ENCODE peak calls at places on chromosomes 2 and 18, in nine cellular contexts. I is transverse colon, J is Karpas-422, D is aorta, H is adrenal gland, S is upper lobe of right lung, G is thoracic aorta, N is mammary epithelial cell, M is IMR-90. V is an unnamed sample.

GRCh38 chr18:32160547-32160946 is 29.3 kb upstream of the MEP1B start:
- DNase-seq in J (no peak), M (no peak), S (no peak), I (peak; percentile 77), N (peak; percentile 23), H (no peak), D (no peak), G (no peak), V (no peak)

GRCh38 chr2:127219716-127220090 is 396 bp downstream of the CYP27C1 start:
- DNase-seq in N (no peak), I (no peak), J (no peak), H (no peak), D (peak; percentile 76), M (no peak), S (no peak), G (no peak), V (no peak)

GRCh38 chr2:121408641-121409040 is 122.0 kb upstream of the RNU4ATAC start:
- DNase-seq in N (no peak), D (no peak), H (no peak), G (no peak), M (peak; percentile 82), I (no peak), J (no peak), S (no peak), V (no peak)

GRCh38 chr2:161402297-161402696 is 13.8 kb upstream of the TBR1 start:
- DNase-seq in D (no peak), M (no peak), S (no peak), N (no peak), H (no peak), I (no peak), G (no peak), J (no peak), V (no peak)

GRCh38 chr18:43422483-43422882 is 145.2 kb upstream of the SYT4 start:
- DNase-seq in J (no peak), D (no peak), S (no peak), M (no peak), N (no peak), I (no peak), G (no peak), H (peak; percentile 47), V (no peak)

GRCh38 chr2:231292472-231293134 is 94.2 kb downstream of the ARMC9 start:
- DNase-seq in I (no peak), M (no peak), S (no peak), H (no peak), J (no peak), N (no peak), D (no peak), G (no peak), V (no peak)

GRCh38 chr2:239236043-239236807 is 164.6 kb downstream of the HDAC4 start:
- DNase-seq in J (no peak), H (no peak), M (no peak), S (no peak), D (no peak), I (no peak), G (no peak), N (no peak), V (no peak)

GRCh38 chr2:241958818-241959545 is 89.5 kb downstream of the RTP5 start:
- DNase-seq in H (no peak), S (no peak), G (no peak), D (no peak), N (no peak), J (no peak), M (no peak), I (no peak), V (peak; percentile 41)

GRCh38 chr2:224638338-224638823 is 53.2 kb upstream of the CUL3 start:
- DNase-seq in J (peak; percentile 44), M (no peak), H (peak; percentile 7), N (no peak), I (peak; percentile 59), G (no peak), D (no peak), S (no peak), V (no peak)

GRCh38 chr2:240615830-240616547 is 9.3 kb upstream of the GPR35 start:
- DNase-seq in M (no peak), I (peak; percentile 5), J (no peak), S (peak; percentile 36), D (peak; percentile 63), H (no peak), N (no peak), G (no peak), V (no peak)

GRCh38 chr2:16722677-16723076 is 57.0 kb upstream of the CYRIA start:
- DNase-seq in M (no peak), G (no peak), N (no peak), I (no peak), J (no peak), S (no peak), H (no peak), D (no peak), V (no peak)

GRCh38 chr18:13335903-13336302 is 117.3 kb downstream of the LDLRAD4 start:
- DNase-seq in J (no peak), D (no peak), N (no peak), M (no peak), G (no peak), I (no peak), S (no peak), H (no peak), V (no peak)

GRCh38 chr18:65922103-65922502 is 171.3 kb downstream of the CDH7 start:
- DNase-seq in H (no peak), G (no peak), N (no peak), J (no peak), M (no peak), I (no peak), S (no peak), D (no peak), V (no peak)

GRCh38 chr2:218659258-218659987 is at the start of the genes BCS1L and ZNF142:
- DNase-seq in D (peak; percentile 97), H (peak; percentile 93), G (peak; percentile 82), J (peak; percentile 98), I (peak; percentile 95), N (peak; percentile 92), M (peak; percentile 76), S (peak; percentile 95), V (peak; percentile 94)

GRCh38 chr2:218659988-218660358 is 490 bp downstream of the BCS1L start:
- DNase-seq in G (no peak), N (no peak), M (no peak), S (no peak), H (no peak), J (no peak), I (no peak), D (no peak), V (no peak)

GRCh38 chr2:218658671-218659257 is 659 bp downstream of the ZNF142 start:
- DNase-seq in J (peak; percentile 80), I (peak; percentile 66), H (peak; percentile 26), N (peak; percentile 66), G (no peak), M (peak; percentile 38), S (no peak), D (no peak), V (no peak)

DNA sequence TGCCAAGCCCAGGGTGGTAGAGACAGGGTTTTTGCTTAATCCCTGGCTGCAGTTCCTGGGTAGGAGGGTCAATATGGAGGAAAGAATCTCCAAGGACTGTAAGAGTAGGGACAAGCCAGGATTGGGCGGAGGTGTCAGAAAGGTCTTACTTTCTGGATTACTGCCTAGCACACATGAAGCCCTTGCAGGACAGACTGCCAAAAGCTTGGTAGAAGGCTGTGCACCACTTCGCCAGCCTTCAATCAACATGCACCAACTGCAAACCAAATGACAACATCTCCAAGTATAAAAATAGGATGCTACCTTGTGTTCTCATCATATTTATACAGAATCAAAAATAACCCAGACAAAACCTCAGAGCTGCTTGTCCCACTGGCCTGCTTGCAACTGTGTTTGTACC is 3.7 kb downstream of the ZNF142 start:
- DNase-seq in I (no peak), G (no peak), N (no peak), D (no peak), H (no peak), S (no peak), M (no peak), J (no peak), V (no peak)
- H3K36me3 ChIP-seq in I (peaks cover 19% of the 10 kb centered on the region), G (peaks cover 30% of the 10 kb centered on the region), N (peaks cover 8% of the 10 kb centered on the region), D (peaks cover 2% of the 10 kb centered on the region), H (no peaks in the 10 kb centered on the region), S (peaks cover 70% of the 10 kb centered on the region), M (peaks cover 23% of the 10 kb centered on the region), J (peaks cover 36% of the 10 kb centered on the region), V (peaks cover 56% of the 10 kb centered on the region)

GRCh38 chr2:191692502-191693115 is 14.7 kb downstream of the NABP1 start:
- DNase-seq in G (no peak), M (no peak), J (no peak), S (no peak), H (no peak), I (no peak), D (no peak), N (no peak), V (no peak)
- H3K4me1 ChIP-seq in G (peaks cover 39% of the 10 kb centered on the region), M (peaks cover 15% of the 10 kb centered on the region), J (no peaks in the 10 kb centered on the region), S (peaks cover 21% of the 10 kb centered on the region), H (peaks cover 10% of the 10 kb centered on the region), I (no peaks in the 10 kb centered on the region), D (peaks cover 2% of the 10 kb centered on the region), N (peaks cover 47% of the 10 kb centered on the region), V (peaks cover 10% of the 10 kb centered on the region)

GRCh38 chr2:233453111-233453915 is 99.0 kb downstream of the DGKD start:
- DNase-seq in H (no peak), S (peak; percentile 37), G (no peak), I (no peak), N (no peak), J (no peak), M (no peak), D (peak; percentile 52), V (peak; percentile 63)

GRCh38 chr2:233453916-233454315 is 99.6 kb downstream of the DGKD start:
- DNase-seq in M (no peak), S (peak; percentile 21), J (no peak), D (peak; percentile 37), G (no peak), N (no peak), H (no peak), I (no peak), V (no peak)

GRCh38 chr2:233455491-233455890 is 101.2 kb downstream of the DGKD start:
- DNase-seq in S (peak; percentile 45), D (peak; percentile 55), G (no peak), J (no peak), I (no peak), H (no peak), M (no peak), N (no peak), V (peak; percentile 37)

GRCh38 chr2:233456111-233456510 is 101.8 kb downstream of the DGKD start:
- DNase-seq in J (no peak), I (no peak), H (no peak), D (peak; percentile 63), S (peak; percentile 20), G (no peak), M (no peak), N (no peak), V (no peak)

GRCh38 chr2:233455006-233455405 is 100.7 kb downstream of the DGKD start:
- DNase-seq in H (no peak), S (peak; percentile 23), J (no peak), D (peak; percentile 53), I (no peak), N (no peak), M (no peak), G (no peak), V (no peak)
- H3K36me3 ChIP-seq in H (no peaks in the 10 kb centered on the region), S (peaks cover 98% of the 10 kb centered on the region), J (no peaks in the 10 kb centered on the region), D (peaks cover 8% of the 10 kb centered on the region), I (peaks cover 51% of the 10 kb centered on the region), N (peaks cover 3% of the 10 kb centered on the region), M (peaks cover 44% of the 10 kb centered on the region), G (peaks cover 84% of the 10 kb centered on the region), V (peaks cover 98% of the 10 kb centered on the region)

DNA sequence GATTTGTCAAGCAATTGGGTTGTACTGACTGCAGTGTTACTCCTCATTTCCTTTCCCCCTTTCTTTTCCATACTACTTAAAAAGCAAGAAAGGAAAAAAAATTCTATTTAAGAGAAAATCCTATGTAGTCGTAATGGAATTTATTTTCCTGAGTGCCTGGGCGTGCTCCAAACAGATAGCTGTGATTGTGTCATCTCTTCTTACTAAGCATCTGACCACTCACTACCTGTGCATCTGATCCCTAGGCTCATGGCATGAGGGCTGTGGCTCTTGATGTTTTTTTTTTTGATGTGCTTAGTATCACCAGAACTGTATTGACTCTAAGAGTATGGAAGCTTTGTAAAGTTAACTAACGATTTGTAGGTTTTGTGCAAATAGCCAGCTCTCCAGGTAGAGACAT is 19.0 kb downstream of the CRIM1 start:
- DNase-seq in N (peak; percentile 62), M (no peak), D (no peak), G (no peak), I (no peak), S (no peak), H (no peak), J (no peak), V (no peak)
- H3K4me1 ChIP-seq in N (peaks cover 96% of the 10 kb centered on the region), M (peaks cover 40% of the 10 kb centered on the region), D (peaks cover 9% of the 10 kb centered on the region), G (peaks cover 93% of the 10 kb centered on the region), I (peaks cover 68% of the 10 kb centered on the region), S (peaks cover 68% of the 10 kb centered on the region), H (peaks cover 40% of the 10 kb centered on the region), J (no peaks in the 10 kb centered on the region), V (peaks cover 78% of the 10 kb centered on the region)